ENCODE peak calls at places on chromosomes 12 and 14, in eight cellular contexts. G is stimulated activated CD8-positive, alpha-beta memory T cell treated with anti-CD3 and anti-CD28 coated beads, Interleukin-4, amount 100 ng/mL, for 24 hours; L is left cardiac atrium; F is GM23338; S is endothelial cell; U is NCI-H1105; H is Right ventricle myocardium superior; X is AG09309. C is an unnamed sample.

GRCh38 chr12:130495156-130495555 is 157.5 kb downstream of the PIWIL1 start:
- DNase-seq in G (no peak), L (no peak), F (no peak), S (no peak), U (no peak), H (no peak), X (no peak), C (no peak)

GRCh38 chr12:97650242-97650641 is 187.6 kb downstream of the RMST start:
- DNase-seq in G (no peak), L (no peak), F (no peak), S (no peak), U (no peak), H (no peak), X (no peak), C (no peak)

GRCh38 chr14:50874842-50875241 is 3.0 kb downstream of the ABHD12B start:
- DNase-seq in G (no peak), L (no peak), F (no peak), S (no peak), U (no peak), H (no peak), X (no peak), C (no peak)

GRCh38 chr12:25276199-25276937 is 25.6 kb upstream of the KRAS start:
- DNase-seq in G (peak; percentile 51), L (peak; percentile 33), F (no peak), S (no peak), U (peak; percentile 45), H (no peak), X (peak; percentile 34), C (no peak)

GRCh38 chr14:104290756-104291122 is 152.4 kb downstream of the KIF26A start:
- DNase-seq in G (no peak), L (peak; percentile 7), F (no peak), S (no peak), U (no peak), H (peak; percentile 36), X (no peak), C (no peak)

GRCh38 chr12:78290606-78291345 is 460.1 kb downstream of the NAV3 start:
- DNase-seq in G (no peak), L (no peak), F (no peak), S (no peak), U (no peak), H (no peak), X (peak; percentile 31), C (no peak)

GRCh38 chr14:88837495-88837894 is 13.0 kb downstream of the TTC8 start:
- DNase-seq in G (no peak), L (no peak), F (no peak), S (no peak), U (no peak), H (no peak), X (no peak), C (no peak)

GRCh38 chr12:50200507-50201273 is 33.5 kb upstream of the CERS5 start:
- DNase-seq in G (no peak), L (no peak), F (no peak), S (no peak), U (no peak), H (no peak), X (peak; percentile 90), C (no peak)

GRCh38 chr14:95477411-95478089 is 38.9 kb downstream of the SYNE3 start:
- DNase-seq in G (no peak), L (no peak), F (no peak), S (no peak), U (no peak), H (no peak), X (no peak), C (no peak)

GRCh38 chr14:67186789-67187188 is 2.5 kb upstream of the GARIN2 start:
- DNase-seq in G (no peak), L (no peak), F (no peak), S (no peak), U (no peak), H (no peak), X (no peak), C (no peak)

GRCh38 chr14:96090441-96091148 is 51.4 kb downstream of the C14orf132 start:
- DNase-seq in G (no peak), L (peak; percentile 64), F (no peak), S (no peak), U (peak; percentile 97), H (peak; percentile 84), X (no peak), C (no peak)

GRCh38 chr12:57897296-57897974 is 43.9 kb upstream of the ATP23 start:
- DNase-seq in G (no peak), L (no peak), F (no peak), S (no peak), U (no peak), H (no peak), X (no peak), C (no peak)

GRCh38 chr12:75960086-75960910 is 71.3 kb downstream of the PHLDA1 start:
- DNase-seq in G (no peak), L (no peak), F (peak; percentile 89), S (no peak), U (peak; percentile 67), H (no peak), X (no peak), C (no peak)

GRCh38 chr14:105071326-105071725 is 6.1 kb upstream of the GPR132 start:
- DNase-seq in G (no peak), L (no peak), F (no peak), S (no peak), U (no peak), H (peak; percentile 27), X (no peak), C (no peak)

GRCh38 chr12:78759387-78759786 is 105.2 kb upstream of the SYT1 start:
- DNase-seq in G (no peak), L (no peak), F (peak; percentile 34), S (no peak), U (no peak), H (no peak), X (peak; percentile 27), C (no peak)

GRCh38 chr12:14418526-14418925 is 53.0 kb downstream of the ATF7IP start:
- DNase-seq in G (no peak), L (no peak), F (no peak), S (no peak), U (no peak), H (no peak), X (no peak), C (no peak)

GRCh38 chr12:62446741-62447452 is 19.7 kb upstream of the MON2 start:
- DNase-seq in G (no peak), L (no peak), F (no peak), S (no peak), U (no peak), H (no peak), X (no peak), C (no peak)

GRCh38 chr14:33207467-33208015 is 268.9 kb downstream of the NPAS3 start:
- DNase-seq in G (no peak), L (no peak), F (no peak), S (no peak), U (no peak), H (no peak), X (no peak), C (no peak)